ENCODE peak calls at places on chromosomes 1 and 21, in seven cellular contexts. E, R, C, I, D, T and F are unnamed samples.

GRCh38 chr1:79373481-79374132 is 367.1 kb upstream of the ADGRL4 start:
- DNase-seq in E (peak; percentile 13), R (no peak), C (no peak), I (no peak), D (peak; percentile 82), T (peak; percentile 29), F (no peak)

GRCh38 chr1:203174324-203174985 is 1.2 kb downstream of the MYBPH start:
- DNase-seq in E (no peak), R (no peak), C (no peak), I (no peak), D (no peak), T (no peak), F (no peak)

GRCh38 chr1:205199090-205199930 is 12.2 kb downstream of the DSTYK start:
- DNase-seq in E (no peak), R (no peak), C (peak; percentile 66), I (no peak), D (no peak), T (no peak), F (no peak)

GRCh38 chr21:40143822-40144525 is 276.7 kb downstream of the PCP4 start:
- DNase-seq in E (no peak), R (no peak), C (peak; percentile 66), I (peak; percentile 67), D (no peak), T (peak; percentile 47), F (peak; percentile 57)

GRCh38 chr1:44326821-44327465 is 28.1 kb downstream of the ERI3 start:
- DNase-seq in E (no peak), R (no peak), C (no peak), I (no peak), D (no peak), T (no peak), F (no peak)

GRCh38 chr1:2614145-2614544 is 18.7 kb downstream of the MMEL1 start:
- DNase-seq in E (no peak), R (no peak), C (no peak), I (no peak), D (no peak), T (no peak), F (no peak)

GRCh38 chr1:230393722-230394121 is 32.4 kb downstream of the PGBD5 start:
- DNase-seq in E (no peak), R (no peak), C (no peak), I (no peak), D (no peak), T (no peak), F (no peak)

GRCh38 chr1:21933397-21934248 is 3.5 kb downstream of the HSPG2 start:
- DNase-seq in E (peak; percentile 83), R (no peak), C (peak; percentile 77), I (peak; percentile 59), D (no peak), T (no peak), F (no peak)

GRCh38 chr1:209646558-209646957 is 5.7 kb downstream of the LAMB3 start:
- DNase-seq in E (no peak), R (no peak), C (peak; percentile 39), I (no peak), D (no peak), T (peak; percentile 58), F (no peak)

GRCh38 chr1:50620680-50621329 is 197.6 kb upstream of the DMRTA2 start:
- DNase-seq in E (peak; percentile 83), R (no peak), C (peak; percentile 33), I (peak; percentile 50), D (peak; percentile 33), T (peak; percentile 48), F (no peak)

GRCh38 chr1:237074371-237075117 is 32.6 kb downstream of the RYR2 start:
- DNase-seq in E (no peak), R (no peak), C (no peak), I (no peak), D (no peak), T (no peak), F (no peak)

GRCh38 chr1:22507582-22507981 is 55.7 kb upstream of the EPHA8 start:
- DNase-seq in E (no peak), R (no peak), C (no peak), I (no peak), D (no peak), T (no peak), F (no peak)

GRCh38 chr1:109634292-109634691 is 14.7 kb downstream of the AMPD2 start:
- DNase-seq in E (no peak), R (no peak), C (no peak), I (no peak), D (no peak), T (no peak), F (no peak)

GRCh38 chr1:36016686-36017085 is 67.2 kb upstream of the TEKT2 start:
- DNase-seq in E (no peak), R (no peak), C (no peak), I (no peak), D (no peak), T (no peak), F (no peak)

GRCh38 chr21:17576080-17576835 is 36.4 kb downstream of the BTG3 start:
- DNase-seq in E (no peak), R (no peak), C (no peak), I (no peak), D (peak; percentile 84), T (peak; percentile 3), F (no peak)

GRCh38 chr1:240149488-240150094 is 57.9 kb downstream of the FMN2 start:
- DNase-seq in E (no peak), R (no peak), C (peak; percentile 37), I (peak; percentile 40), D (no peak), T (peak; percentile 59), F (peak; percentile 30)

DNA sequence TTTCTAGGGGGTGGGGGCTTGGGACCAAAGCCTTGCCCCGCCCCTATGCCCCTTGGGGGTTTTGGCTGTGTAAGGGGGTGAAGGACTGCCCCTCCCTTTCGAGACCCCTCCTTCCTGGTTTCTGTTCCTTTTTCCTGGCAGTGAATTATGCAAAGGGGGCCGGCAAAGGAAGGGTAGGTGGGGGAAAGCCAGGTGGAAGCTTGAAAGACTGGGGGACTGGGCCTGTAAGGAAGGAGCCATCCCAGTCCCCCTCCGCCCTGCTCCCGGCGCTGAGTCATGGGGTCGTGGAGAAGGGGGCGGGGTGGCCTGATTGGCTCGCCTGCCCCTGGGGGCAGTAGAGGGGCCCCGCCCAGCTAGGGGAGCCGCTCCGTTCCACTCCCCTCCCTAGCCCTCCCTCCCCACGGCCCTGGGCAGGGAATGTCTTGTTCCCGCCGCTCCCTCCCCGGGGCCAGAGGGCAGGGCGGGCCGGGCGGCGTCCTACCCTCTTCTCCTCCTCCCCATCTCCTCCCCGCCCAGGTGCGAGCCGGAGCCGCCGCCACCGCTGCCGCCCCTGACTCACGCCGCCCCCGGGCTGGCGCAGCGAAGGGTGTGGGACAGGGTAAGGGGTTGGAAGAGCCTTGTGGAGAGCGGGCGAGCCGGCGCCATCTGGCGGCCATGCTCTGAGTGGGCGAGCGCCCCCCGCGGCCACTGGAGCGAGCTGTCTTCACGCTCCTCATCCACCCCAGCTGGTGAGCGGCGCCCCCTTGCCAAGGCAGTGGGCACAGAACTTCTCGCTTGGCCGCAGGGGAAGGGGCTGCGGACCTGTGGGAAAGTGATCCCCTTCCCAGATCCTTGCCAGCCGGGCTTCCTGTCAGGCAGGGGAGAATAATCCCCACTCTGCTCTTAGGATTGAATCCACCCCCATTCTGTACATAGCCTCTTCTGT is 14.7 kb downstream of the ZBTB7B start:
- DNase-seq in E (peak; percentile 97), R (peak; percentile 52), C (peak; percentile 96), I (peak; percentile 93), D (no peak), T (peak; percentile 90), F (peak; percentile 96)
- H3K4me3 ChIP-seq in E (peak overlapping the region; percentile 26), R (peak overlapping the region; percentile 21), C (peak overlapping the region; percentile 31), I (no peak overlapping the region), D (no peak overlapping the region), T (peak overlapping the region; percentile 23), F (peak overlapping the region; percentile 6)

GRCh38 chr1:33131191-33131590 is 50.2 kb downstream of the AZIN2 start:
- DNase-seq in E (no peak), R (no peak), C (no peak), I (no peak), D (no peak), T (no peak), F (no peak)

GRCh38 chr1:33126411-33127000 is 45.6 kb downstream of the AZIN2 start:
- DNase-seq in E (no peak), R (no peak), C (no peak), I (no peak), D (no peak), T (no peak), F (no peak)

GRCh38 chr1:33130297-33130696 is 49.3 kb downstream of the AZIN2 start:
- DNase-seq in E (no peak), R (no peak), C (peak; percentile 48), I (no peak), D (no peak), T (peak; percentile 39), F (no peak)

GRCh38 chr1:33127001-33127823 is 46.3 kb downstream of the AZIN2 start:
- DNase-seq in E (peak; percentile 100), R (peak; percentile 97), C (peak; percentile 95), I (peak; percentile 98), D (peak; percentile 99), T (peak; percentile 100), F (peak; percentile 100)

GRCh38 chr1:33128781-33129180 is 47.8 kb downstream of the AZIN2 start:
- DNase-seq in E (no peak), R (no peak), C (no peak), I (no peak), D (no peak), T (no peak), F (no peak)
- H3K4me3 ChIP-seq in E (no peak overlapping the region), R (no peak overlapping the region), C (no peak overlapping the region), I (no peak overlapping the region), D (no peak overlapping the region), T (no peak overlapping the region), F (no peak overlapping the region)

DNA sequence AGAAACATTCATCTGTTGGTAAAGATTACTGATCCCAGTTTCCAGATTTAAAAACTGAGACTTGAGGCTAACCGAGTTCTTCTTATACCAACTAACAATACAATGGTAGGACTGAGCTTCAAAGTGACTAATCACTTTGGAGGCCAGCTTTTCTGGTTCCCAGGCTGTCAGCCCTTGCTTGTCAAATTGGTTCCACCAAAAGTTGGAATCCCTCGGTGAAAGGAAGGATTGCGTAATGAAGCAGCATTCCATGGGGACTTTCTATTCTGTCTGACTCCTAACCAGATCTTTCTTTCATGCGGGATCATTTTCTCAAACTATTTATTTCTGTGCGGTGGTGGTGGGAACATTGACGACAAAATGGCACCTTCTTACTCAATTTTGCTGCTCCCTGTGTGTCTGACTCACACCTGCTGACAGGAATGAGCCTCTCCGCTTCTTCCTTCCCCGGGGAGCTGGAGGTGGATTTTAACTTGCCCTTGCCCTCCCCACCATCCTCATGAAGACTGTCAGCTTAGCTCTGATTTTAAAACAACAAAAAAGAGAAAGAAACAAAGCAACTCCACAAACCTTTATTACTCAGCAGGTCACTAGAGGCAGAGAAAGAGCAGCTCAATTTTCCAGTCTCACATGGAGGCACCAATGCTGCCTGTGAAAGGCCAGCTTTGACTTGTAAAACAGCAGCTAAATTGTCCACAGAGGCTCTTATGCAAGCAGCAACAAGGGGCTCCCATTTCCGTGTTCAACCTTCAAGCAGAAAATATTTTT is 32.9 kb upstream of the RASAL2 start:
- DNase-seq in E (no peak), R (no peak), C (no peak), I (no peak), D (no peak), T (peak; percentile 80), F (peak; percentile 92)
- H3K4me3 ChIP-seq in E (no peak overlapping the region), R (no peak overlapping the region), C (no peak overlapping the region), I (no peak overlapping the region), D (no peak overlapping the region), T (no peak overlapping the region), F (no peak overlapping the region)

DNA sequence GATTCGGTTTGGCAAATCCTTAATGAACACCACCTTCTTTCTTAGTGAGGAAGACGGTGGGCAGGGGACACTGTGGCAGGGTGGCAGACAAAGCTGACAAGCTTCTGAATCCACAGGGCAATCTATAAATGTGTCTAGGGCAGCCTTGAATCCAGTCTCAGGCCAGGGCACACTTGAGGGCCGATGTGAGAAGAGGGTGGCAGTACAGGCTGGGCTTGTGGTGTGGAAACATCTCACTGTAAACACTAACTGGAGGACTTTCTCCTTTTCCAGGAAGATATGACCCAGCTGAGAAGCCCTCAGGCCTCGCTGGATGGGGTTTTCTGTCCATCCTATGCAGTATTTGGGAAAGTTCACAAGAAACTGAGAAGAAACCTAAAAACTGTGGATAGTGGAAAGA is 46.5 kb downstream of the PKP1 start:
- DNase-seq in E (no peak), R (no peak), C (no peak), I (no peak), D (no peak), T (no peak), F (no peak)
- H3K4me3 ChIP-seq in E (no peak overlapping the region), R (no peak overlapping the region), C (no peak overlapping the region), I (no peak overlapping the region), D (no peak overlapping the region), T (no peak overlapping the region), F (no peak overlapping the region)